ENCODE peak calls at places on chromosomes 16 and 17, in nine cellular contexts. W is activated CD4-positive, alpha-beta T cell treated with anti-CD3 and anti-CD28 coated beads for 36 hours; C is pancreas; Q is DND-41; L is esophagus mucosa; D is activated naive CD8-positive, alpha-beta T cell treated with anti-CD3 and anti-CD28 coated beads, Interleukin-2, amount 10 ng/mL, durations not matched to agents 7 days and 5 days; Y is activated CD8-positive, alpha-beta T cell treated with anti-CD3 and anti-CD28 coated beads for 36 hours; T is left lung; P is sciatic nerve. R is an unnamed sample.

GRCh38 chr16:24800586-24800985 is 45.2 kb upstream of the SLC5A11 start:
- ATAC-seq in T (peak; percentile 29), P (no peak), L (peak; percentile 73), W (no peak), Q (no peak), Y (no peak), C (no peak), D (no peak), R (peak; percentile 22)

GRCh38 chr17:19660219-19660870 is 11.8 kb downstream of the ALDH3A2 start:
- ATAC-seq in W (no peak), T (peak; percentile 30), P (no peak), L (no peak), D (no peak), C (peak; percentile 58), Y (no peak), Q (no peak), R (no peak)

GRCh38 chr16:30697264-30698138 is 1.5 kb upstream of the SRCAP start:
- ATAC-seq in W (peak; percentile 89), P (peak; percentile 98), D (peak; percentile 87), Q (peak; percentile 89), Y (peak; percentile 85), L (peak; percentile 94), C (no peak), T (peak; percentile 91), R (no peak)

GRCh38 chr17:27548369-27548768 is 82.6 kb upstream of the LGALS9 start:
- ATAC-seq in T (no peak), P (no peak), L (no peak), W (no peak), D (no peak), Y (no peak), C (no peak), Q (no peak), R (no peak)

GRCh38 chr17:17751489-17751995 is 70.3 kb downstream of the RAI1 start:
- ATAC-seq in Y (peak; percentile 23), C (no peak), W (peak; percentile 21), L (no peak), T (no peak), P (no peak), Q (peak; percentile 1), D (peak; percentile 29), R (no peak)

GRCh38 chr17:33178641-33179040 is 114.5 kb downstream of the ASIC2 start:
- ATAC-seq in P (no peak), T (no peak), Y (no peak), C (no peak), L (no peak), D (no peak), Q (no peak), W (no peak), R (no peak)

GRCh38 chr16:14071576-14072271 is 605 bp downstream of the MRTFB start:
- ATAC-seq in L (peak; percentile 44), D (peak; percentile 50), T (peak; percentile 42), Q (peak; percentile 77), P (peak; percentile 35), Y (no peak), C (no peak), W (peak; percentile 64), R (no peak)

GRCh38 chr16:19382084-19382801 is 35.4 kb upstream of the TMC5 start:
- ATAC-seq in L (no peak), P (no peak), T (peak; percentile 75), Y (no peak), Q (no peak), C (peak; percentile 53), W (no peak), D (no peak), R (no peak)

GRCh38 chr17:4858068-4858879 is 25.1 kb downstream of the MINK1 start:
- ATAC-seq in T (peak; percentile 31), Q (no peak), W (no peak), P (peak; percentile 88), L (no peak), Y (no peak), C (peak; percentile 44), D (no peak), R (peak; percentile 53)